ENCODE peak calls at places on chromosomes 1 and 21, in four cellular contexts. Z is HepG2, I is GM12878, W is K562. U is an unnamed sample.

GRCh38 chr1:35191429-35192055 is 1.4 kb downstream of the SFPQ start:
- DNase-seq in Z (no peak), I (no peak), W (no peak), U (no peak)

GRCh38 chr1:40948741-40949528 is 30.6 kb upstream of the CTPS1 start:
- DNase-seq in Z (peak; percentile 77), I (no peak), W (peak; percentile 69), U (peak; percentile 73)

GRCh38 chr1:119047040-119047438 is 58.9 kb upstream of the TBX15 start:
- DNase-seq in Z (no peak), I (no peak), W (no peak), U (no peak)

GRCh38 chr21:17782051-17782450 is 37.1 kb downstream of the C21orf91 start:
- DNase-seq in Z (no peak), I (no peak), W (no peak), U (no peak)

GRCh38 chr1:23609971-23610370 is 50.7 kb upstream of the ID3 start:
- DNase-seq in Z (no peak), I (no peak), W (no peak), U (no peak)

GRCh38 chr1:41643422-41643821 is 158.9 kb upstream of the EDN2 start:
- DNase-seq in Z (no peak), I (no peak), W (no peak), U (no peak)

GRCh38 chr21:45972716-45973474 is 8.7 kb upstream of the COL6A1 start:
- DNase-seq in Z (no peak), I (no peak), W (no peak), U (no peak)

GRCh38 chr1:185238447-185238846 is 78.6 kb downstream of the IVNS1ABP start:
- DNase-seq in Z (no peak), I (no peak), W (no peak), U (no peak)

GRCh38 chr1:210292276-210292851 is 36.3 kb upstream of the HHAT start:
- DNase-seq in Z (no peak), I (no peak), W (peak; percentile 26), U (peak; percentile 75)

GRCh38 chr21:45259206-45259795 is 28.4 kb downstream of the POFUT2 start:
- DNase-seq in Z (no peak), I (no peak), W (no peak), U (no peak)

GRCh38 chr1:43522776-43523480 is 7.8 kb upstream of the PTPRF start:
- DNase-seq in Z (peak; percentile 86), I (no peak), W (peak; percentile 94), U (no peak)

GRCh38 chr1:76669624-76670023 is 197.7 kb upstream of the ST6GALNAC5 start:
- DNase-seq in Z (no peak), I (no peak), W (no peak), U (no peak)

GRCh38 chr1:42999308-42999707 is 40.6 kb upstream of the SLC2A1 start:
- DNase-seq in Z (peak; percentile 26), I (no peak), W (no peak), U (no peak)

GRCh38 chr1:37098196-37098595 is 63.9 kb upstream of the GRIK3 start:
- DNase-seq in Z (no peak), I (no peak), W (no peak), U (no peak)

GRCh38 chr1:3910769-3911520 is 10.9 kb upstream of the C1orf174 start:
- DNase-seq in Z (peak; percentile 57), I (no peak), W (peak; percentile 85), U (peak; percentile 88)

GRCh38 chr1:38038836-38039235 is 7.8 kb downstream of the POU3F1 start:
- DNase-seq in Z (no peak), I (no peak), W (no peak), U (no peak)

GRCh38 chr21:18398843-18399242 is 4.7 kb downstream of the TMPRSS15 start:
- DNase-seq in Z (no peak), I (no peak), W (no peak), U (no peak)

GRCh38 chr1:110673197-110673701 is 1.5 kb downstream of the KCNA3 start:
- DNase-seq in Z (no peak), I (no peak), W (no peak), U (no peak)

GRCh38 chr1:60639287-60639686 is 443.1 kb upstream of the NFIA start:
- DNase-seq in Z (no peak), I (no peak), W (no peak), U (no peak)

GRCh38 chr1:58575831-58576726 is 973 bp downstream of the TACSTD2 start:
- DNase-seq in Z (no peak), I (no peak), W (no peak), U (no peak)

GRCh38 chr1:32957017-32957416 is 7.6 kb downstream of the RNF19B start:
- DNase-seq in Z (no peak), I (no peak), W (no peak), U (no peak)

GRCh38 chr1:156860113-156860638 is 489 bp upstream of the NTRK1 start:
- DNase-seq in Z (no peak), I (no peak), W (peak; percentile 80), U (peak; percentile 86)

GRCh38 chr1:62796151-62796680 is 12.3 kb downstream of the ATG4C start:
- DNase-seq in Z (no peak), I (no peak), W (no peak), U (no peak)

GRCh38 chr1:244280221-244280620 is 171.5 kb downstream of the ADSS2 start:
- DNase-seq in Z (no peak), I (no peak), W (no peak), U (no peak)

GRCh38 chr1:244919320-244920282 is 55.3 kb upstream of the HNRNPU start:
- DNase-seq in Z (no peak), I (no peak), W (no peak), U (no peak)

GRCh38 chr1:78722521-78722920 is 72.9 kb downstream of the IFI44 start:
- DNase-seq in Z (no peak), I (no peak), W (no peak), U (no peak)

GRCh38 chr1:150836129-150836773 is 28.2 kb upstream of the CTSK start:
- DNase-seq in Z (no peak), I (peak; percentile 20), W (no peak), U (no peak)

GRCh38 chr1:186078245-186078644 is 296.8 kb downstream of the TPR start:
- DNase-seq in Z (no peak), I (peak; percentile 28), W (no peak), U (no peak)

GRCh38 chr1:108897865-108898720 is 21.3 kb downstream of the GPSM2 start:
- DNase-seq in Z (peak; percentile 60), I (no peak), W (no peak), U (peak; percentile 58)

GRCh38 chr21:35611752-35612151 is 448.6 kb downstream of the SETD4 start:
- DNase-seq in Z (no peak), I (no peak), W (no peak), U (no peak)

GRCh38 chr21:14737922-14738321 is 191.8 kb upstream of the SAMSN1 start:
- DNase-seq in Z (peak; percentile 70), I (no peak), W (peak; percentile 39), U (peak; percentile 33)

GRCh38 chr1:46467183-46467504 is 22.5 kb upstream of the DMBX1 start:
- DNase-seq in Z (no peak), I (no peak), W (no peak), U (no peak)

GRCh38 chr1:180231506-180232420 is 1.7 kb downstream of the LHX4 start:
- DNase-seq in Z (no peak), I (no peak), W (no peak), U (peak; percentile 56)

GRCh38 chr1:37958690-37959089 is 11.8 kb upstream of the INPP5B start:
- DNase-seq in Z (no peak), I (no peak), W (no peak), U (no peak)

GRCh38 chr1:165610866-165611265 is 20.2 kb upstream of the MGST3 start:
- DNase-seq in Z (no peak), I (no peak), W (no peak), U (no peak)

GRCh38 chr1:165616054-165616612 is 14.9 kb upstream of the MGST3 start:
- DNase-seq in Z (no peak), I (no peak), W (no peak), U (no peak)

GRCh38 chr1:165616987-165617546 is 14.0 kb upstream of the MGST3 start:
- DNase-seq in Z (no peak), I (no peak), W (no peak), U (no peak)

GRCh38 chr1:165612062-165612461 is 19.0 kb upstream of the MGST3 start:
- DNase-seq in Z (no peak), I (no peak), W (no peak), U (no peak)
- TF ChIP-seq TARDBP in Z (no peak), I (no peak), W (no peak), U (no peak)

DNA sequence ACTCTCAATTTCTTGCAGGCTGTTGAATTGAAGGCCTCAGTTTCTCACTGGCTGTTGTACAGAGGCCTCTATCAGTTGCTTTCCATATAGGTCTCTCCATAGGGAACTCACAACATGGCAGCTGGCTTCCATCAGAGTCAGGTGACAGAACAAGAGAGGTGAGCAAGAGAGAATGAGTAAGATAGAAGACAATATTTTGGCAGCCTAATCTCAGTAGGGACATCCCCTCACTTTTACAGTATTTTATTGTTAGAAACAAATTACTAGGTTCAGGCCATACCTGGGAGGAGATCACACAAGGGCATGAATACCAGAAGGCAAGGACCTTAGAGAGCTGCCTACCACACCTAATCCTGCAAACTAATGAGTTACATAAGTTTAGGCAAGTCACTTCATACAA is 162.8 kb downstream of the ATP6V1G3 start:
- DNase-seq in Z (no peak), I (no peak), W (no peak), U (no peak)
- TF ChIP-seq TARDBP in Z (no peak), I (no peak), W (no peak), U (no peak)

GRCh38 chr1:47635597-47635996 is 197.8 kb downstream of the FOXD2 start:
- DNase-seq in Z (no peak), I (no peak), W (no peak), U (no peak)

GRCh38 chr1:47638240-47638639 is 200.4 kb downstream of the FOXD2 start:
- DNase-seq in Z (no peak), I (no peak), W (no peak), U (no peak)

GRCh38 chr1:47638713-47639112 is 200.9 kb downstream of the FOXD2 start:
- DNase-seq in Z (no peak), I (no peak), W (no peak), U (no peak)

GRCh38 chr1:47635111-47635510 is 197.3 kb downstream of the FOXD2 start:
- DNase-seq in Z (no peak), I (no peak), W (no peak), U (no peak)

GRCh38 chr1:47637111-47637685 is 199.4 kb downstream of the FOXD2 start:
- DNase-seq in Z (no peak), I (no peak), W (no peak), U (no peak)
- TF ChIP-seq TARDBP in Z (no peak), I (no peak), W (no peak), U (no peak)

GRCh38 chr1:194297100-194297499 is 1110.7 kb upstream of the B3GALT2 start:
- DNase-seq in Z (no peak), I (no peak), W (no peak), U (no peak)

GRCh38 chr1:194296201-194296600 is 1109.8 kb upstream of the B3GALT2 start:
- DNase-seq in Z (no peak), I (no peak), W (no peak), U (no peak)

GRCh38 chr1:194297999-194298598 is 1111.7 kb upstream of the B3GALT2 start:
- DNase-seq in Z (no peak), I (no peak), W (no peak), U (no peak)

GRCh38 chr1:194300776-194301175 is 1114.4 kb upstream of the B3GALT2 start:
- DNase-seq in Z (no peak), I (no peak), W (no peak), U (no peak)

GRCh38 chr1:194300340-194300739 is 1113.9 kb upstream of the B3GALT2 start:
- DNase-seq in Z (no peak), I (no peak), W (no peak), U (no peak)
- TF ChIP-seq TARDBP in Z (no peak), I (no peak), W (no peak), U (no peak)

U was measured in HEK293T.